ENCODE peak calls at places on chromosomes 1 and 21, in six cellular contexts. One of them, this sample, is unnamed.

GRCh38 chr1:48793863-48794262 is 17.2 kb upstream of the BEND5 start:
- DNase-seq in IMR-90: no peak
- DNase-seq in neuronal stem cell: no peak
- DNase-seq in H1: no peak
- DNase-seq in H9: no peak
- DNase-seq in mesenchymal stem cell: no peak
- DNase-seq in this sample: no peak

GRCh38 chr1:5707566-5708178 is 284.6 kb downstream of the NPHP4 start:
- DNase-seq in H9: peak; percentile 46
- DNase-seq in mesenchymal stem cell: no peak
- DNase-seq in H1: no peak
- DNase-seq in IMR-90: no peak
- DNase-seq in neuronal stem cell: no peak
- DNase-seq in this sample: no peak

GRCh38 chr1:67773462-67773861 is 59.8 kb downstream of the GNG12 start:
- DNase-seq in IMR-90: peak; percentile 60
- DNase-seq in H9: no peak
- DNase-seq in mesenchymal stem cell: peak; percentile 56
- DNase-seq in neuronal stem cell: no peak
- DNase-seq in H1: no peak
- DNase-seq in this sample: no peak

GRCh38 chr1:219582310-219582709 is 30.6 kb downstream of the ZC3H11B start:
- DNase-seq in H1: no peak
- DNase-seq in neuronal stem cell: no peak
- DNase-seq in H9: no peak
- DNase-seq in IMR-90: peak; percentile 55
- DNase-seq in mesenchymal stem cell: peak; percentile 30
- DNase-seq in this sample: no peak

GRCh38 chr1:222529916-222530315 is 18.0 kb downstream of the HHIPL2 start:
- DNase-seq in neuronal stem cell: no peak
- DNase-seq in mesenchymal stem cell: no peak
- DNase-seq in H1: no peak
- DNase-seq in IMR-90: no peak
- DNase-seq in H9: no peak
- DNase-seq in this sample: no peak

GRCh38 chr1:150362721-150363425 is 1.1 kb upstream of the RPRD2 start:
- DNase-seq in mesenchymal stem cell: no peak
- DNase-seq in H1: peak; percentile 44
- DNase-seq in H9: no peak
- DNase-seq in IMR-90: no peak
- DNase-seq in neuronal stem cell: no peak
- DNase-seq in this sample: no peak

GRCh38 chr1:38340409-38340808 is 293.8 kb upstream of the POU3F1 start:
- DNase-seq in H9: no peak
- DNase-seq in IMR-90: no peak
- DNase-seq in neuronal stem cell: no peak
- DNase-seq in H1: no peak
- DNase-seq in mesenchymal stem cell: no peak
- DNase-seq in this sample: no peak

GRCh38 chr1:156755527-156755950 is 4.1 kb upstream of the HDGF start:
- DNase-seq in neuronal stem cell: no peak
- DNase-seq in H1: no peak
- DNase-seq in IMR-90: no peak
- DNase-seq in mesenchymal stem cell: no peak
- DNase-seq in H9: no peak
- DNase-seq in this sample: no peak

GRCh38 chr1:19009882-19010321 is 53.4 kb upstream of the IFFO2 start:
- DNase-seq in H1: no peak
- DNase-seq in mesenchymal stem cell: peak; percentile 74
- DNase-seq in H9: peak; percentile 83
- DNase-seq in IMR-90: peak; percentile 93
- DNase-seq in neuronal stem cell: peak; percentile 39
- DNase-seq in this sample: peak; percentile 96

GRCh38 chr1:37846634-37847339 is 12.6 kb downstream of the MTF1 start:
- DNase-seq in IMR-90: no peak
- DNase-seq in neuronal stem cell: no peak
- DNase-seq in mesenchymal stem cell: peak; percentile 15
- DNase-seq in H9: no peak
- DNase-seq in H1: no peak
- DNase-seq in this sample: no peak

GRCh38 chr1:199857516-199857915 is 170.0 kb upstream of the NR5A2 start:
- DNase-seq in mesenchymal stem cell: no peak
- DNase-seq in H9: no peak
- DNase-seq in H1: no peak
- DNase-seq in neuronal stem cell: no peak
- DNase-seq in IMR-90: no peak
- DNase-seq in this sample: peak; percentile 85

GRCh38 chr1:109984190-109984455 is 442 bp upstream of the AHCYL1 start:
- DNase-seq in neuronal stem cell: no peak
- DNase-seq in H1: no peak
- DNase-seq in IMR-90: peak; percentile 34
- DNase-seq in H9: no peak
- DNase-seq in mesenchymal stem cell: peak; percentile 82
- DNase-seq in this sample: no peak

GRCh38 chr1:159652506-159652905 is 61.9 kb downstream of the CRP start:
- DNase-seq in mesenchymal stem cell: no peak
- DNase-seq in IMR-90: no peak
- DNase-seq in H9: no peak
- DNase-seq in neuronal stem cell: no peak
- DNase-seq in H1: no peak
- DNase-seq in this sample: no peak

GRCh38 chr1:178324003-178324402 is 172.8 kb downstream of the CLEC20A start:
- DNase-seq in mesenchymal stem cell: no peak
- DNase-seq in IMR-90: peak; percentile 71
- DNase-seq in neuronal stem cell: no peak
- DNase-seq in H1: no peak
- DNase-seq in H9: no peak
- DNase-seq in this sample: no peak

GRCh38 chr1:41315482-41315823 is 45.8 kb upstream of the FOXO6 start:
- DNase-seq in mesenchymal stem cell: peak; percentile 14
- DNase-seq in IMR-90: peak; percentile 17
- DNase-seq in H9: no peak
- DNase-seq in neuronal stem cell: no peak
- DNase-seq in H1: peak; percentile 13
- DNase-seq in this sample: no peak

GRCh38 chr1:53255031-53255430 is 16.7 kb upstream of the MAGOH start:
- DNase-seq in IMR-90: no peak
- DNase-seq in H1: no peak
- DNase-seq in H9: no peak
- DNase-seq in mesenchymal stem cell: no peak
- DNase-seq in neuronal stem cell: no peak
- DNase-seq in this sample: peak; percentile 77

GRCh38 chr1:162899422-162900168 is 38.6 kb upstream of the CCDC190 start:
- DNase-seq in IMR-90: peak; percentile 94
- DNase-seq in H9: no peak
- DNase-seq in H1: no peak
- DNase-seq in mesenchymal stem cell: peak; percentile 84
- DNase-seq in neuronal stem cell: no peak
- DNase-seq in this sample: no peak

GRCh38 chr1:92315766-92316413 is 17.0 kb downstream of the RPAP2 start:
- DNase-seq in neuronal stem cell: no peak
- DNase-seq in H9: no peak
- DNase-seq in IMR-90: no peak
- DNase-seq in mesenchymal stem cell: no peak
- DNase-seq in H1: no peak
- DNase-seq in this sample: no peak

GRCh38 chr1:194045416-194045815 is 859.0 kb upstream of the B3GALT2 start:
- DNase-seq in neuronal stem cell: no peak
- DNase-seq in mesenchymal stem cell: peak; percentile 51
- DNase-seq in H9: no peak
- DNase-seq in IMR-90: peak; percentile 78
- DNase-seq in H1: no peak
- DNase-seq in this sample: no peak

GRCh38 chr21:19899645-19900044 is 1098.6 kb upstream of the NCAM2 start:
- DNase-seq in mesenchymal stem cell: no peak
- DNase-seq in IMR-90: no peak
- DNase-seq in H1: no peak
- DNase-seq in neuronal stem cell: no peak
- DNase-seq in H9: no peak
- DNase-seq in this sample: no peak

GRCh38 chr1:101938681-101939080 is 58.0 kb downstream of the OLFM3 start:
- DNase-seq in IMR-90: no peak
- DNase-seq in H9: no peak
- DNase-seq in neuronal stem cell: no peak
- DNase-seq in mesenchymal stem cell: no peak
- DNase-seq in H1: no peak
- DNase-seq in this sample: no peak

GRCh38 chr1:35591211-35591610 is 18.1 kb downstream of the TFAP2E start:
- DNase-seq in IMR-90: no peak
- DNase-seq in neuronal stem cell: no peak
- DNase-seq in H9: no peak
- DNase-seq in mesenchymal stem cell: no peak
- DNase-seq in H1: no peak
- DNase-seq in this sample: no peak

GRCh38 chr1:3086272-3086671 is 17.3 kb downstream of the PRDM16 start:
- DNase-seq in mesenchymal stem cell: no peak
- DNase-seq in neuronal stem cell: no peak
- DNase-seq in IMR-90: no peak
- DNase-seq in H9: no peak
- DNase-seq in H1: no peak
- DNase-seq in this sample: no peak

GRCh38 chr1:2921970-2922686 is 99.1 kb upstream of the ACTRT2 start:
- DNase-seq in IMR-90: no peak
- DNase-seq in H1: no peak
- DNase-seq in neuronal stem cell: no peak
- DNase-seq in H9: no peak
- DNase-seq in mesenchymal stem cell: no peak
- DNase-seq in this sample: peak; percentile 7

GRCh38 chr1:210397252-210397651 is 68.5 kb downstream of the HHAT start:
- DNase-seq in H1: no peak
- DNase-seq in mesenchymal stem cell: no peak
- DNase-seq in H9: no peak
- DNase-seq in neuronal stem cell: no peak
- DNase-seq in IMR-90: peak; percentile 59
- DNase-seq in this sample: no peak

GRCh38 chr1:205974712-205975111 is 28.5 kb downstream of the RAB7B start:
- DNase-seq in mesenchymal stem cell: no peak
- DNase-seq in neuronal stem cell: no peak
- DNase-seq in H9: no peak
- DNase-seq in IMR-90: no peak
- DNase-seq in H1: no peak
- DNase-seq in this sample: no peak
- H4K91ac ChIP-seq in mesenchymal stem cell: peak overlapping the region; percentile 1
- H4K91ac ChIP-seq in neuronal stem cell: peak overlapping the region; percentile 35
- H4K91ac ChIP-seq in H9: no peak overlapping the region
- H4K91ac ChIP-seq in IMR-90: no peak overlapping the region
- H4K91ac ChIP-seq in H1: peak overlapping the region; percentile 92
- H4K91ac ChIP-seq in this sample: no peak overlapping the region

DNA sequence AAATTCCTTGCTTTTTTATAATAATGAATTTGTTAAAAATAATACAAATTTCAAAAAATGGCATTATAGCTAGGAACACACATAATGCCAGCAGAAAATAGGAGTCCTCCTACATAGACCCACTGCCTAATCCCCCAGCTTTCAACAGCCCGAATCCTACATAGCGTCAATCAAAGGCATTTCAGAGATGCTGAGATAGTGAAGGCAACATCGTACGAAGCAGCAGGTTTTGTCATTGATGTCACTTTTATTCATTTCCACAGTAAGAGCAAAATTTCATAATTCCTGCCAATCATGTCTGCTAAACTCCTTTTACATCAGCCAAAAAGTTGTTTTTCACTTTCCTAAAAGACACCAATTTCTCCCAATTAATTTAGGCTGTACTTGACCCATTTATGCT is 94.1 kb downstream of the GREM2 start:
- DNase-seq in H1: no peak
- DNase-seq in H9: no peak
- DNase-seq in mesenchymal stem cell: no peak
- DNase-seq in neuronal stem cell: no peak
- DNase-seq in IMR-90: no peak
- DNase-seq in this sample: peak; percentile 27
- H4K91ac ChIP-seq in H1: no peak overlapping the region
- H4K91ac ChIP-seq in H9: no peak overlapping the region
- H4K91ac ChIP-seq in mesenchymal stem cell: no peak overlapping the region
- H4K91ac ChIP-seq in neuronal stem cell: no peak overlapping the region
- H4K91ac ChIP-seq in IMR-90: no peak overlapping the region
- H4K91ac ChIP-seq in this sample: no peak overlapping the region

GRCh38 chr1:21098186-21098915 is 78.3 kb downstream of the EIF4G3 start:
- DNase-seq in H9: no peak
- DNase-seq in neuronal stem cell: no peak
- DNase-seq in H1: no peak
- DNase-seq in mesenchymal stem cell: no peak
- DNase-seq in IMR-90: no peak
- DNase-seq in this sample: no peak
- H4K91ac ChIP-seq in H9: no peak overlapping the region
- H4K91ac ChIP-seq in neuronal stem cell: no peak overlapping the region
- H4K91ac ChIP-seq in H1: no peak overlapping the region
- H4K91ac ChIP-seq in mesenchymal stem cell: no peak overlapping the region
- H4K91ac ChIP-seq in IMR-90: peak overlapping the region; percentile 63
- H4K91ac ChIP-seq in this sample: no peak overlapping the region

GRCh38 chr1:1237874-1238701 is 6.1 kb downstream of the B3GALT6 start:
- DNase-seq in neuronal stem cell: no peak
- DNase-seq in H1: no peak
- DNase-seq in H9: no peak
- DNase-seq in mesenchymal stem cell: no peak
- DNase-seq in IMR-90: no peak
- DNase-seq in this sample: peak; percentile 19
- H4K91ac ChIP-seq in neuronal stem cell: peak overlapping the region; percentile 72
- H4K91ac ChIP-seq in H1: no peak overlapping the region
- H4K91ac ChIP-seq in H9: no peak overlapping the region
- H4K91ac ChIP-seq in mesenchymal stem cell: no peak overlapping the region
- H4K91ac ChIP-seq in IMR-90: peak overlapping the region; percentile 37
- H4K91ac ChIP-seq in this sample: no peak overlapping the region

GRCh38 chr21:36306872-36307534 is 13.0 kb upstream of the MORC3 start:
- DNase-seq in IMR-90: no peak
- DNase-seq in mesenchymal stem cell: no peak
- DNase-seq in H1: no peak
- DNase-seq in neuronal stem cell: no peak
- DNase-seq in H9: no peak
- DNase-seq in this sample: peak; percentile 80

DNA sequence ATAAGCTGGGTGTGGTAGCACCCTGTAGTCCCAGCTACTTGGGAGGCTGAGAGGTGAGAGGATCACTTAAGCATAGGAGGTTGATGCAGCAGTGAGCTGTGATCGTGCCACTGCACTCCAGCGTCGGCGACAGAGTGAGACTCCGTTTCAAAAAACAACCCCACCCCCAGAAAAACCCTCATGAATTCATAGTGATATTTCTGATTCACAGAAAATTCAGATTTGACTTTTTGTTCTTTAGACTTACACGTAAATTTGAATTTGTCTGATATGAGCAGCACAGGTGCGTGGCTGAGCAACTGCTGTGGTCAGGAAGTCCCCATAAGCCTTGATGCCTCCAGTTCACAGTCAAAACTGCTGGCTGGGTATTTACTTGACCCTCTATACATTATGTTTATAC is 10.0 kb upstream of the MORC3 start:
- DNase-seq in H1: no peak
- DNase-seq in neuronal stem cell: no peak
- DNase-seq in IMR-90: no peak
- DNase-seq in mesenchymal stem cell: no peak
- DNase-seq in H9: no peak
- DNase-seq in this sample: no peak
- H4K91ac ChIP-seq in H1: no peak overlapping the region
- H4K91ac ChIP-seq in neuronal stem cell: no peak overlapping the region
- H4K91ac ChIP-seq in IMR-90: no peak overlapping the region
- H4K91ac ChIP-seq in mesenchymal stem cell: no peak overlapping the region
- H4K91ac ChIP-seq in H9: no peak overlapping the region
- H4K91ac ChIP-seq in this sample: no peak overlapping the region